ENCODE peak calls at places on chromosomes 2 and 18, in eight cellular contexts. N, L, H, Z, J, S, Y and I are unnamed samples.

GRCh38 chr2:110678457-110679336 is 834 bp upstream of the BUB1 start:
- DNase-seq in N (peak), L (peak), H (no peak), Z (peak), J (peak), S (peak), Y (peak), I (no peak)

GRCh38 chr2:85156141-85156540 is 22.9 kb downstream of the TCF7L1 start:
- DNase-seq in N (no peak), L (no peak), H (no peak), Z (no peak), J (no peak), S (no peak), Y (no peak), I (no peak)

GRCh38 chr2:192194065-192194865 is 468 bp downstream of the TMEFF2 start:
- DNase-seq in N (peak), L (no peak), H (peak), Z (peak), J (peak), S (no peak), Y (no peak), I (peak)

GRCh38 chr2:65675350-65675749 is 243.0 kb upstream of the SPRED2 start:
- DNase-seq in N (no peak), L (no peak), H (no peak), Z (no peak), J (no peak), S (no peak), Y (no peak), I (no peak)

GRCh38 chr2:171482877-171483276 is 39.4 kb upstream of the CYBRD1 start:
- DNase-seq in N (no peak), L (no peak), H (no peak), Z (no peak), J (no peak), S (no peak), Y (no peak), I (no peak)

GRCh38 chr2:223465793-223466192 is 136.4 kb downstream of the SCG2 start:
- DNase-seq in N (no peak), L (no peak), H (no peak), Z (no peak), J (peak), S (no peak), Y (no peak), I (peak)

GRCh38 chr18:48790226-48790863 is 160.4 kb downstream of the SMAD7 start:
- DNase-seq in N (peak), L (peak), H (no peak), Z (no peak), J (peak), S (no peak), Y (no peak), I (peak)

GRCh38 chr2:201234167-201235139 is 25.9 kb upstream of the CASP8 start:
- DNase-seq in N (peak), L (no peak), H (peak), Z (no peak), J (no peak), S (peak), Y (no peak), I (no peak)

GRCh38 chr2:44310287-44310686 is 35.0 kb downstream of the SLC3A1 start:
- DNase-seq in N (no peak), L (no peak), H (no peak), Z (no peak), J (no peak), S (no peak), Y (no peak), I (no peak)

GRCh38 chr2:100126172-100126571 is 16.2 kb downstream of the AFF3 start:
- DNase-seq in N (no peak), L (no peak), H (peak), Z (no peak), J (no peak), S (no peak), Y (no peak), I (no peak)

GRCh38 chr2:75640621-75641121 is 5.9 kb upstream of the MRPL19 start:
- DNase-seq in N (peak), L (peak), H (peak), Z (peak), J (peak), S (peak), Y (peak), I (no peak)

GRCh38 chr2:170680172-170680913 is 34.8 kb upstream of the SP5 start:
- DNase-seq in N (no peak), L (no peak), H (no peak), Z (no peak), J (no peak), S (peak), Y (no peak), I (no peak)

GRCh38 chr2:72214429-72215143 is 66.9 kb upstream of the CYP26B1 start:
- DNase-seq in N (no peak), L (no peak), H (no peak), Z (no peak), J (no peak), S (no peak), Y (no peak), I (no peak)

GRCh38 chr2:170276926-170277571 is 99.1 kb downstream of the MYO3B start:
- DNase-seq in N (no peak), L (no peak), H (peak), Z (no peak), J (no peak), S (no peak), Y (no peak), I (no peak)

GRCh38 chr2:191386938-191387536 is 141.8 kb downstream of the MYO1B start:
- DNase-seq in N (no peak), L (no peak), H (no peak), Z (no peak), J (no peak), S (no peak), Y (no peak), I (no peak)

GRCh38 chr2:229974271-229974670 is 52.0 kb downstream of the FBXO36 start:
- DNase-seq in N (no peak), L (no peak), H (no peak), Z (no peak), J (no peak), S (no peak), Y (no peak), I (no peak)

GRCh38 chr2:196335238-196335637 is 163.9 kb upstream of the STK17B start:
- DNase-seq in N (no peak), L (no peak), H (no peak), Z (no peak), J (no peak), S (no peak), Y (no peak), I (no peak)

GRCh38 chr18:21191596-21192307 is 50.3 kb upstream of the GREB1L start:
- DNase-seq in N (no peak), L (no peak), H (peak), Z (no peak), J (peak), S (peak), Y (no peak), I (no peak)

GRCh38 chr2:200177971-200178911 is 128.3 kb upstream of the SPATS2L start:
- DNase-seq in N (no peak), L (peak), H (no peak), Z (no peak), J (no peak), S (no peak), Y (no peak), I (no peak)

GRCh38 chr2:117888897-117889296 is 74.4 kb downstream of the DDX18 start:
- DNase-seq in N (no peak), L (no peak), H (no peak), Z (no peak), J (no peak), S (no peak), Y (no peak), I (no peak)

GRCh38 chr2:234579231-234579962 is 82.5 kb upstream of the ARL4C start:
- DNase-seq in N (no peak), L (no peak), H (no peak), Z (no peak), J (no peak), S (no peak), Y (no peak), I (no peak)

GRCh38 chr2:227817940-227818568 is 4.4 kb downstream of the CCL20 start:
- DNase-seq in N (no peak), L (peak), H (no peak), Z (peak), J (peak), S (peak), Y (peak), I (peak)

GRCh38 chr2:224389317-224389716 is 12.6 kb downstream of the FAM124B start:
- DNase-seq in N (no peak), L (no peak), H (no peak), Z (no peak), J (no peak), S (no peak), Y (no peak), I (no peak)

GRCh38 chr2:157245441-157246211 is 11.9 kb upstream of the GALNT5 start:
- DNase-seq in N (no peak), L (no peak), H (no peak), Z (no peak), J (no peak), S (no peak), Y (no peak), I (no peak)

GRCh38 chr2:201452058-201452736 is 657 bp downstream of the STRADB start:
- DNase-seq in N (no peak), L (no peak), H (no peak), Z (no peak), J (no peak), S (no peak), Y (no peak), I (no peak)